ENCODE peak calls at places on chromosomes 16 and 17, in five cellular contexts. H is A549, K is K562, E is HepG2, Z is GM12878. A is an unnamed sample.
A peak's percentile ranks its signal among the peaks of the same experiment; 100 is the strongest.

GRCh38 chr17:82754297-82755208 is 2.7 kb downstream of the TBCD start:
- DNase-seq in Z (no peak), E (no peak), K (peak; percentile 64), H (peak; percentile 63), A (no peak)

GRCh38 chr16:9091867-9092281 is 430 bp downstream of the HAPSTR1 start:
- DNase-seq in Z (no peak), K (no peak), H (peak; percentile 37), E (no peak), A (peak; percentile 30)

GRCh38 chr17:76271669-76272540 is 6.8 kb downstream of the UBALD2 start:
- DNase-seq in H (no peak), K (peak; percentile 37), E (no peak), Z (peak; percentile 91), A (peak; percentile 21)

GRCh38 chr16:51624083-51624775 is 473.2 kb upstream of the SALL1 start:
- DNase-seq in K (no peak), H (no peak), E (no peak), Z (no peak), A (no peak)

GRCh38 chr17:30476726-30477082 is 504 bp upstream of the GOSR1 start:
- DNase-seq in H (no peak), Z (no peak), E (peak; percentile 9), K (peak; percentile 31), A (no peak)

GRCh38 chr16:66970775-66971725 is 10.0 kb downstream of the CES3 start:
- DNase-seq in K (peak; percentile 44), H (peak; percentile 39), Z (no peak), E (no peak), A (no peak)

GRCh38 chr17:55005520-55005919 is 37.0 kb downstream of the STXBP4 start:
- DNase-seq in E (peak; percentile 40), K (peak; percentile 9), Z (no peak), H (peak; percentile 58), A (peak; percentile 35)

GRCh38 chr16:83781-84615 is 6.0 kb downstream of the MPG start:
- DNase-seq in H (no peak), E (no peak), Z (no peak), K (no peak), A (peak; percentile 64)

GRCh38 chr17:5871666-5872065 is 198.5 kb upstream of the WSCD1 start:
- DNase-seq in Z (no peak), E (no peak), K (no peak), H (no peak), A (no peak)

GRCh38 chr16:85428168-85428898 is 184.8 kb upstream of the GSE1 start:
- DNase-seq in K (peak; percentile 57), E (no peak), H (peak; percentile 68), Z (no peak), A (peak; percentile 8)

GRCh38 chr16:84553873-84554399 is 49.5 kb upstream of the MEAK7 start:
- DNase-seq in Z (no peak), K (no peak), E (no peak), H (no peak), A (no peak)

GRCh38 chr16:68081796-68082567 is 3.2 kb upstream of the NFATC3 start:
- DNase-seq in H (no peak), Z (no peak), K (no peak), E (no peak), A (no peak)

GRCh38 chr16:67092227-67092626 is 17.5 kb upstream of the PHAF1 start:
- DNase-seq in Z (no peak), K (no peak), E (no peak), H (no peak), A (no peak)

GRCh38 chr16:89392881-89393730 is 97.3 kb downstream of the ANKRD11 start:
- DNase-seq in E (no peak), Z (no peak), H (no peak), K (no peak), A (no peak)

GRCh38 chr16:89397331-89397861 is 93.0 kb downstream of the ANKRD11 start:
- DNase-seq in H (no peak), K (no peak), E (no peak), Z (no peak), A (no peak)

GRCh38 chr16:89393731-89394406 is 96.5 kb downstream of the ANKRD11 start:
- DNase-seq in E (peak; percentile 49), K (no peak), H (no peak), Z (no peak), A (peak; percentile 17)

GRCh38 chr16:89396156-89396555 is 94.2 kb downstream of the ANKRD11 start:
- DNase-seq in Z (no peak), H (no peak), E (no peak), K (no peak), A (no peak)

GRCh38 chr16:89395150-89396142 is 94.9 kb downstream of the ANKRD11 start:
- DNase-seq in H (peak; percentile 88), K (no peak), E (peak; percentile 97), Z (no peak), A (peak; percentile 62)
- TF ChIP-seq MYC in H (no peak), K (no peak), E (peak; percentile 98), Z (no peak), A (no peak)

DNA sequence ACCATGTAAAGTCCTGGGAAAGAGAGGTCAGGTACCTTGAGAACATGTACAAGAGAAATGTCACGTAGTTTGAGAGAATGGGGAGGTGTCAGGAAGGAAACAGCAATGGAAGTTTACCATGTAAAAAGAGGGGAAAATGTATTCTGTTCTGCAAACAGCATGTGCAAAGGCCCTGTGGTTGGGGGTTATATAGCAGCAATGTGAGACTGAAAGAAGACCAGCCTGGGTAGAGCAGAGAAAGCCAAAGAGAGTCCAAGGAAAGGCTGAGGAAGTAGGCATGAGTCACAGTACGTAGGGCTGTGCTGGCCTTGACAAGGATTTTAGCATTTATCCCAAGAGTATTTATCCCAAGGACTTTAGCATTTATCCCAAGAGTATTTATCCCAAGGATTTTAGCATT is 141.3 kb upstream of the CACNG3 start:
- DNase-seq in K (no peak), E (no peak), H (no peak), Z (no peak), A (no peak)
- H3K4me2 ChIP-seq in K (no peak overlapping the region), E (no peak overlapping the region), H (no peak overlapping the region), Z (no peak overlapping the region), A (no peak overlapping the region)

DNA sequence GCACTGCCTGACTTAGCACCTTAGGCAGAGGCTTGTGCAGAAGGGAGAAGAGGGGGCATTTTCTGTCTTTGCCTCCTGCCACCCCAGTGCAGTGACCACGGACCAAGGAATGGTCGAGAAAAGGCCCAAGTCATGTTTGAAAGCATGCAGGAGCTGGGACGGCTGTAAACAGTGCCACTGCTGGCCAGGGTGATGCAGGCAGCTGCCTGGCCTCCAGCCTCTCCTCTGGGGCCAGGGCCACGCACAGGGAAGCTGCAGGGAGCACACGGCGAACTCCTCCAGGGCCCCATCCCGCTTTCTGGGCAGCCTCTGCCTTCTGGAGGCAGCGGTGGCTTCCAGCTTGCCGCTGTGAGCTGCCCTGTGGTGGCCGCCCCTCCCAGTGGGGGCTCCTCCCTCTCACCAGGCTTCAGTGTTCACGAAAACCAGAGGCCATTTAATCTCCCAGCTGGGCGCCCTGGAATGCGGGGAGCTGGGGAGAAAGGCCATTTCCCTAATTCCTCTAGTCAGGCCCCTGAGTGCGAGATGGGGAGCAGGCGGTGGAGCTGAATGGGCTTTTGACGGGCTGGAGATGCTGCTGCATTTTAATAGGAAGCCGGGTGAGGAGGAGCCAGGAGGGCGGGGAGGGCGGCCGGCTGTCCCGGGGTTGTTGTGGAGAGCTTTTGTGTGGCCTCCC is 28.8 kb upstream of the DNAI2 start:
- DNase-seq in H (no peak), Z (no peak), E (no peak), K (no peak), A (no peak)
- TF ChIP-seq MYC in H (no peak), Z (no peak), E (no peak), K (no peak), A (no peak)

DNA sequence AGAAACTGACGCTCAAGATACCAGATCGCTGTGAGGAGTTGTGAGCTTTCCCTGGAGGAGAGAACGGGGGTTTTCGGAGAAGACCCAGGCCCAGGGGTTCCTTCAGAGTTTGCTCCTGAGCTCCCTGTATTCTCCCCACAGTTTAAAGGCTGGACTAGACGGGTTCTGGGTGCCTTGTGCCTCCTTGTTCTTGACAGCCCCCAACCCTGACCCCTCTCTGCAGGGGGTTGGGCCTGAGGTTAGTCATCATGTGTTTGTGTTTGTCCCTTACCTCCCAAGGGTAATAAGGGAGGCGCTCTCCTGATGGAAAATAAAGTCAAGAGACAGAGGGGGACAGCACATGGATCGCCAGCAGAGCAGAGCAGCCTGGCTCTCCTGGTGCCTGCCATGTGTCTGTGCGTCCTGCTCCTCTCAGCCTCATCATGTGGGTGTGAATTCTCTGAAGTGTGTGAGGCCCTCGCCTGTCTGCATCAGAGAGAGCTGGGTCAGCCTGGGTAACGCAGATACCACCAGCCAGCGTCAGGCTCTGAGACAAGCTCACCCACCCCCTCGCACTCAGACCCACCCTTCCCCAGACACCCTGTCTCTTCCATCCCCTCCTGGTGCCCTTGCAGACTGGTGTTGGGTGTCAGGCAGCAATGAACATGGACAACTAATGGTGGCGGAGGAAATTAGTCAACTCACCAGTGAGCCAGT is 8.8 kb downstream of the HEXIM2 start:
- DNase-seq in K (no peak), H (no peak), Z (no peak), E (no peak), A (no peak)
- H3K4me2 ChIP-seq in K (no peak overlapping the region), H (peak overlapping the region; percentile 95), Z (no peak overlapping the region), E (peak overlapping the region; percentile 100), A (no peak overlapping the region)

DNA sequence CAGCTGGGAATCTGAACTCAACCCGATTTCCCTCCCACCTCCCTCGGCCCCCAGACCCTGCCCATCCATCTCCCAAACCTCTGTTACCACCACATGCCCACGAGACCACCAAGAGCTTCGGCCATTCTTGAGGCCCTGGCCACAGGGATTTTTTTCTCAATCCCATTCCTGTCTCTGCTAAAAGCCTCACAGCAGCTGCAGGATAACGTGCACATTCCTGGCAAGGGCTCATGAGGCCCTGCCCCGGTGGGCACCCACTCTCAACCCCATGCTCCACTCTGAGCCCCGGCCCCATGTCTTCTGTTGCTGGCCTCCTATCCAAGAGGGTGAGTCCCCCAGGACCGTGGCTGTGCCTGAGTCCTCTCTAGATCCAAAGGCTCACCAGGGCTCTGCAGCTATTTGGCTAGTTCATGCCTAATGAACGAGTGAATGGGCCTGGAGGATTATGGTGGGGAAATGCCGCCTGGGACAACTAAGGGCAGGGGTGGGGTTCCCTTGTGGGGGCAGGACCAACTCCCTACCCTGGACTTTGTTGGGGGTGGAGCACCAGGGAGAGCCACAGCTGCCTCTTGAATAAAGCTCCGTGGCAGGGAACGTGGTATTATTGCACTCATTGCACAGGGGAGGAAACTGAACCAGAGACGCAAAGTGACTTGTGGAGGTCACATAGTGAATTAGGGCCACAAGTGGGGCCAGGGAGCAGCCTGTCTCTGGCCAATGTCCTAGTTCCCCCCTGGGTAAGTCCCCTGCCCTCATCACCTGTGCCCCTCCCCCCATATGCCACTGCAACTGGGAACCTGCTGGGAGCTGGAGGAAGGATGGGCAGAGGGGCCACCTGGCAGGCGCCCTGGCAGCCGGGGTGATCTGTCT is 113.8 kb upstream of the SMURF2 start:
- DNase-seq in E (peak; percentile 39), H (no peak), Z (no peak), K (no peak), A (no peak)
- TF ChIP-seq MYC in E (peak; percentile 2), H (no peak), Z (no peak), K (no peak), A (no peak)

DNA sequence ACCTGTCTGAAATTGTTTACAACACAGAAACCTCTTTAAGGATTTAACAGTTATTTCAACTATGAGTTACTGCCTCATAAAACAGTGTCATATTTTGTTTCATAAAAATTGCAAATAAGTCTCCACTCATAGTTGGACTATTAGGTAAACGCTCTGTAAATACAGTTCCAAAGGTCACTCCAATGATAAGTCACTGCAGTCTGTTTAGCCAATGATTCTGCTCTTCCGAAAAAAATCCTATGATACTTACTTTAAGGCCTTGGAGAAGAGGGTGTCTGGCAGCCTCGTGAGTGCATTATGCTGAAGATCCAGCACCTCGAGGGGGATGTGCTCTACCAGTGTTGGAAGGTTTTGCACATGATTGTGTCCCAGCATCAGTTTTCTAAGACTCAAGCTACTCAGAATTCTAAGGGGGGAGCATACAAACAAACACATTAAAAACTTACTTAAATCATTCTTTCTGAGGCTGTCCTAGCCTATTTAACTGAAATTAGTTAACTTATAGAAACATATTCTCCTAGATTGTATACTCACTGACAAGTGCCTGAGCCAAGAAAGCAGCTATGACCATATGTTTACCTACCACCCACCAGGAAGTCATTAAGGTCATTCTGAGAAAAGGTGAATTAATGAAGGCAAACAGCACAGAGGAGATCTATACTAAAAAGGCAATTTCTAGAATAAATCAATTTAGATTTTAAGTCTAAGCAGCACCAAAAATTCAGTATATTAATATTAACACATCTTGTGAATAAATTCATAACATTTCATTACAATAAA is 41.1 kb downstream of the MARVELD3 start:
- DNase-seq in E (peak; percentile 91), H (peak; percentile 42), K (no peak), Z (no peak), A (no peak)
- H3K4me2 ChIP-seq in E (peak overlapping the region; percentile 58), H (peak overlapping the region; percentile 76), K (no peak overlapping the region), Z (no peak overlapping the region), A (no peak overlapping the region)

A was measured in endothelial cell of umbilical vein.